ENCODE peak calls at places on chromosome 18, in four cellular contexts. O, T, I and W are unnamed samples.

GRCh38 chr18:67410671-67411070 is 105.8 kb downstream of the DSEL start:
- DNase-seq in I (no peak), T (no peak), O (peak), W (peak)

GRCh38 chr18:65235966-65236634 is 514.7 kb upstream of the CDH7 start:
- DNase-seq in I (no peak), O (no peak), T (no peak), W (peak)

GRCh38 chr18:63286926-63287325 is 32.6 kb downstream of the BCL2 start:
- DNase-seq in T (no peak), I (no peak), O (no peak), W (no peak)

GRCh38 chr18:6543330-6543908 is 128.7 kb upstream of the L3MBTL4 start:
- DNase-seq in I (no peak), O (peak), T (no peak), W (no peak)

GRCh38 chr18:68053290-68053689 is 536.8 kb upstream of the DSEL start:
- DNase-seq in T (no peak), O (no peak), I (no peak), W (no peak)

GRCh38 chr18:40866013-40866644 is 1088.9 kb upstream of the PIK3C3 start:
- DNase-seq in T (no peak), O (no peak), I (no peak), W (no peak)

GRCh38 chr18:49544362-49544761 is 17.5 kb upstream of the LIPG start:
- DNase-seq in I (no peak), T (no peak), O (no peak), W (no peak)

GRCh38 chr18:35045121-35045520 is 3.9 kb downstream of the MAPRE2 start:
- DNase-seq in T (no peak), O (peak), I (no peak), W (no peak)

GRCh38 chr18:46294751-46295150 is 190.6 kb downstream of the HAUS1 start:
- DNase-seq in T (no peak), I (no peak), O (no peak), W (no peak)
- H3K4me3 ChIP-seq in T (no peak), I (no peak), O (no peak), W (no peak)

DNA sequence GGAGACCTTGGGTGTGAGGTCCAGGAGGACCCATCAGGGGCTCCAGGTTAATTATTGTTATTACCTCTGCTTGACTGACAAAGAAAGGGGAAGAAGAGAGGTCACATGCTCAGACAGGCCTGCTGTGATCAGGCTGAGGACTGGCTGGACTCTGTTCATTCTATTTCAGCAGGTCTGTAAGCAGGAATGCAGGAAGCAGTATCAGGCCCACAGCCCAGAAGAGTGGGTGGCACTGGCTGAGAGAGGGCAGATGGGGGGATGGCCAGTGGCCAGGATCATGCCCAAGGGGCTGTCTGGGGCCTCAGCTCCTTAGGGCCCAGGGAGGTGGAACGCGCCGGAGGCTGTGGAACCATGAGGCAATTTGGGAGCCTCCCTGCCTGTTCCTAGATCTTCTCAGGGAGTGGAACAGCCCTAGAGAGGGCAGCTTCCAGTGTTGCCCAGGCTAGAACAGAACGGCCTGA is 43.7 kb upstream of the ZBTB7C start:
- DNase-seq in O (peak), T (no peak), I (no peak), W (no peak)
- H3K4me3 ChIP-seq in O (no peak), T (no peak), I (no peak), W (no peak)

GRCh38 chr18:13643261-13643671 is 83.1 kb downstream of the FAM210A start:
- DNase-seq in O (no peak), I (no peak), T (no peak), W (no peak)

GRCh38 chr18:13640266-13640860 is 86.0 kb downstream of the FAM210A start:
- DNase-seq in T (no peak), O (no peak), I (no peak), W (no peak)

GRCh38 chr18:13639196-13639595 is 87.2 kb downstream of the FAM210A start:
- DNase-seq in I (no peak), O (no peak), T (no peak), W (no peak)

GRCh38 chr18:13642440-13642827 is 83.9 kb downstream of the FAM210A start:
- DNase-seq in T (no peak), O (no peak), I (no peak), W (no peak)

GRCh38 chr18:13641551-13642439 is 84.6 kb downstream of the FAM210A start:
- DNase-seq in I (no peak), O (peak), T (no peak), W (no peak)
- H3K4me3 ChIP-seq in I (no peak), O (no peak), T (no peak), W (no peak)

DNA sequence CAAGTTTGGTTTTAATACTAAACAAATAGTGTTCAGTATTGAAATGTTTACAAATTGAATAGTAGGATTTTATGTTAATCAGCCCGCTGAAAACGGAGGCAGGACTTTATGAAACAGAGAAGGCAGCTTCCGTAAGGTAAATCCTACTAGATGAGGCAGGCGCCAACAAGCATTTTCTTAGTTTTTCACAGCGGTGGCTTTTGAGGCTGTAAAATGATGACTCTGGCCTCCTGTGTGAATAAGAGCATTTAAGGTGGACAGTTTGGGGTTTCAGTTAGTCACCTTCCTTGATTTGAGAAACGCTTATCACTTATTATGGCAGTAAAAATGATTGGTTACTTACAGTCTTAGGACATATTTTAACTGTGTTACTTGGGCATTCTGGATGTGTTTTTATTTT is 212.9 kb downstream of the PTGR3 start:
- DNase-seq in O (no peak), I (no peak), T (no peak), W (no peak)
- H3K4me3 ChIP-seq in O (no peak), I (no peak), T (no peak), W (no peak)

GRCh38 chr18:839224-840079 is 27.4 kb upstream of the YES1 start:
- DNase-seq in I (peak), O (peak), T (peak), W (peak)
- H3K4me3 ChIP-seq in I (no peak), O (no peak), T (no peak), W (no peak)

DNA sequence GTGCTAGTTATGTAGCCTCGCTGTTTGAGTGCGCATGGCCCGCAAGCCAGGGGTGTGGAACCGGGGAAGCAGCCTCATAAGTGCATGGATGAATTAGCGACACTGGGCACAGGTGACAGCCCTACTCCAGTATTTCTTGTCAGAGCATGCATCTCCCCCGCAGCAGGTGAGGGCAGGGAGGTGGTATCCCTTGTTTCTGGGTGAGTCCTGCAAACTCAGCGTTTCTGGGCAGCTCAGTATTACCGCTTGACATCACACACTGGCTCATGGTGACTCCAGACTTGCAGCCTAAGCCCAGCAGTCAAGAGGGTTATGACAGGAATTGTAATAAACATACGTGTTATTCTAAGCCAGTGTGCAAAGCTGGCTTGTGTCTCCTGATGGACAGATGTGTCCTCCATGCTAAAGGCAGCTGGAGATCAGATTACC is 2.5 kb downstream of the CABLES1 start:
- DNase-seq in O (no peak), I (no peak), T (no peak), W (no peak)
- H3K4me3 ChIP-seq in O (no peak), I (peak), T (peak), W (no peak)

DNA sequence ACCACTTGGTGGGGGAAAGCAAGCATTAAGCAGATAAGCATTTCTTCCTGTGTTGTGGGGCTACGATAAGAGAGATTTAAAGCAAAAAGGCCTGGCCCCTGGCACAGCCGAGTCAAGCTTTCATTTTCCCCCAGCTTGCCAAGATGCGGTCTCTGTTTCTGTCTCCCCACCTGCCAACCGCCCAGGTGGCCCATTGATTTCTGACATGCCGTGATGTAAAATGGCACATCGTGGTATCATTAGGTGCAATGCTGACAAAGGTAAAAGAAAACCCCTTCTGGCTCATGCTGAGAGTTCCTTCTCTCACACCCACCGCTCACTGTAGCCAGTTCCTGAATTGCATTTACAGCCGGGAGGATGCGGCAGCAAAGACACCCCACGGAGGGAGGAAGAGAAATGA is 62.8 kb downstream of the BOD1L2 start:
- DNase-seq in O (no peak), I (no peak), T (no peak), W (no peak)
- H3K4me3 ChIP-seq in O (no peak), I (no peak), T (peak), W (no peak)

DNA sequence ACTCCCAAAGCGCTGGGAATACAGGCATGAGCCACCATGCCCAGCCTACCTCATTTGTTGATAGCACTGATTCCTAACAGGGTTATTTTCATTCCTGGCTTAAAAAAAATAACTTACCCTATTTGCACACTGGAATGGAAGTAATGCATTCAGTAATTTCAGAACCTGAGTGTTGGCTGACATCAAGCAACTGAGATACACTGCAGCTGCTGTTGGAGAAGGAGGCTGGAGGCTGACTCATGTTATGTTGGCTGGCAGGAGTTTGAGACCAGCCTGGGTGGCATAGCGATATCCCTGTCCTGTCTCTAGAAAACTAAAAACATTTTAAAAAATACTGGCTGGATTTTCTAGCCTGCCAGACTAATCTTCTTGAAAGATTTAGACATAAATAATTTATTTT is 385.1 kb upstream of the MEX3C start:
- DNase-seq in O (peak), T (no peak), I (no peak), W (no peak)
- H3K4me3 ChIP-seq in O (no peak), T (no peak), I (no peak), W (no peak)

GRCh38 chr18:10454800-10455550 is 540 bp downstream of the APCDD1 start:
- DNase-seq in T (no peak), O (peak), I (no peak), W (peak)

GRCh38 chr18:10456718-10457499 is 2.5 kb downstream of the APCDD1 start:
- DNase-seq in I (no peak), O (no peak), T (no peak), W (no peak)

GRCh38 chr18:10455726-10456453 is 1.5 kb downstream of the APCDD1 start:
- DNase-seq in I (no peak), T (no peak), O (no peak), W (no peak)

GRCh38 chr18:10453261-10453884 is 1.1 kb upstream of the APCDD1 start:
- DNase-seq in I (no peak), O (peak), T (no peak), W (no peak)

DNA sequence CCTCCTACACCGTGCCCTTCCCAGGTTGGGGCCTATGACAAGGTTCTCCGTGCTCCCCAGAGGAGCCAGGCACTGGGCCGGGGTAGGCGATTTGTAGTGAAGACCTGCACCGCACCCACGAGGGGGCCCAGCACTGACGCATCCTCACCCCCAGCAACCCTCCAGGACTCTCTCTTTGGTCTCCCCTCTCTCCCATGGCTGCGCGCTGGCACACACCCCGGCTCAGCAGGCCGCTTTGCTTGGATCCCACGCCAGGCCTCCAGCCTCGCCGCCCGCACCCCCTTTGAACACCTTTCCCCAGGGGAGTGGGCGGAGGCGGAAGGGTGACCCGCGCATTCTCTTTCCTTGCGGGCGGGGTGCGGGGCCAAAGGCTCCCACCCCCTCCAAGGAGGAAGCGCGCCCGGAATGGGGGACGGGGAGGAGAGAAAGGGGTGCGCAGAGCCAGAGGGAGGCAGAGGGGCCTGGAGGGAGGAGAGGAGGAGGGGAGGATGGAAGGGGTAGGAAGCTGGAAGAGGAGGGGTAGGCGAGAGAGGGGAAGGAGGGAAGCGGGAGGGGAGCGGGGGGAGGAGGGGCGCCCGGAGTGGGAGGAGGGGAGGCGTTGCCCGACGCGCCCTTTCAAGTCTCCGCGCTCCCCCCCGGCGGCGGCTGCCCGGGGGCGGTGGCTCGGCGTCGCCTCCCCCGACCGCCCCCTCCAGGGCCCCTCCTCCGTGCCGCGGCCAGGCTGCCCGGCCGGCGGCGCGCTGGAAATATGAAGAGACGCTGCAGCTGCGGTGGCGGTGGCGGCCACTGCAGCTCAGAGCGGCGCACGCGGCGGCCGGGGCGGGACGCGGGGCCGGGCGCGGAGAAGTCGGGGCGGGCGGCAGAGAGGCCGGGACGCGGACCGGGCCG is at the start of gene APCDD1:
- DNase-seq in O (peak), I (no peak), T (peak), W (peak)
- H3K4me3 ChIP-seq in O (peak), I (peak), T (peak), W (peak)